ENCODE peak calls at places on chromosomes 4 and X, in seven cellular contexts. D is GM13976; E is HEK293T; F is activated CD4-positive, alpha-beta T cell treated with anti-CD3 and anti-CD28 coated beads for 1 hour; T is NCI-H345; U is tibial artery; B is HTR-8/SVneo. Y is an unnamed sample.

GRCh38 chrX:119694601-119695534 is 1.9 kb upstream of the SEPTIN6 start:
- DNase-seq in U (no peak), T (no peak), D (no peak), F (no peak), B (no peak), E (no peak), Y (no peak)

GRCh38 chrX:49199906-49200771 is at the start of gene SYP:
- DNase-seq in T (peak), D (peak), F (peak), U (peak), B (peak), E (peak), Y (peak)

GRCh38 chr4:150078996-150079581 is 844 bp downstream of the DCLK2 start:
- DNase-seq in T (peak), F (no peak), E (peak), U (peak), D (peak), B (peak), Y (no peak)

GRCh38 chr4:20252656-20253271 is 1.1 kb downstream of the SLIT2 start:
- DNase-seq in D (peak), T (peak), U (peak), E (peak), B (no peak), F (no peak), Y (no peak)

GRCh38 chr4:125316391-125316780 is 1.6 kb downstream of the FAT4 start:
- DNase-seq in T (peak), U (peak), B (peak), D (peak), F (no peak), E (no peak), Y (no peak)

GRCh38 chrX:11426712-11427081 is 133.5 kb downstream of the AMELX start:
- DNase-seq in U (no peak), T (no peak), D (no peak), B (no peak), E (no peak), F (no peak), Y (no peak)

GRCh38 chr4:8198906-8199593 is at the start of gene SH3TC1:
- DNase-seq in E (no peak), U (peak), D (peak), F (peak), T (no peak), B (peak), Y (peak)

GRCh38 chr4:26022346-26022891 is 108.4 kb downstream of the SMIM20 start:
- DNase-seq in U (no peak), D (no peak), T (peak), E (no peak), B (no peak), F (no peak), Y (no peak)

GRCh38 chr4:184728858-184729257 is 5.0 kb downstream of the CENPU start:
- DNase-seq in F (no peak), B (no peak), U (no peak), T (no peak), E (no peak), D (no peak), Y (no peak)

GRCh38 chrX:12920990-12921389 is 14.6 kb downstream of the TLR8 start:
- DNase-seq in E (no peak), D (no peak), B (no peak), F (no peak), U (no peak), T (no peak), Y (no peak)

GRCh38 chr4:163091685-163092034 is 75.0 kb downstream of the NAF1 start:
- DNase-seq in B (no peak), F (no peak), T (no peak), D (no peak), E (no peak), U (no peak), Y (no peak)

GRCh38 chr4:182213024-182213423 is 30.2 kb upstream of the TENM3 start:
- DNase-seq in F (no peak), B (no peak), E (no peak), D (no peak), U (no peak), T (no peak), Y (no peak)

GRCh38 chr4:91243132-91243531 is 1060.6 kb upstream of the GRID2 start:
- DNase-seq in F (no peak), E (no peak), D (no peak), B (peak), T (no peak), U (no peak), Y (no peak)

GRCh38 chr4:35950442-35950841 is 293.9 kb downstream of the ARAP2 start:
- DNase-seq in D (no peak), T (no peak), U (no peak), E (no peak), F (no peak), B (no peak), Y (no peak)

GRCh38 chrX:101195442-101196173 is 24.0 kb upstream of the DRP2 start:
- DNase-seq in E (no peak), F (no peak), D (no peak), T (no peak), B (no peak), U (no peak), Y (no peak)

GRCh38 chrX:154600962-154601374 is 16.0 kb downstream of the CTAG1A start:
- DNase-seq in E (peak), T (no peak), B (no peak), U (no peak), D (no peak), F (no peak), Y (no peak)

GRCh38 chr4:17760602-17761001 is 20.8 kb downstream of the FAM184B start:
- DNase-seq in D (no peak), B (no peak), T (no peak), U (no peak), E (no peak), F (no peak), Y (no peak)

GRCh38 chr4:81743731-81744465 is 272.2 kb upstream of the RASGEF1B start:
- DNase-seq in U (no peak), E (no peak), T (no peak), B (no peak), F (no peak), D (no peak), Y (no peak)

GRCh38 chrX:74421181-74422028 is at the start of gene SLC16A2:
- DNase-seq in F (no peak), D (peak), U (peak), B (peak), T (peak), E (peak), Y (no peak)

GRCh38 chr4:156598138-156598681 is 373.4 kb downstream of the PDGFC start:
- DNase-seq in E (no peak), T (peak), D (no peak), B (no peak), U (no peak), F (no peak), Y (no peak)

GRCh38 chrX:65581661-65582339 is 47.2 kb upstream of the LAS1L start:
- DNase-seq in D (peak), U (peak), F (peak), E (peak), T (peak), B (peak), Y (peak)

GRCh38 chr4:28233758-28234157 is 1373.1 kb downstream of the STIM2 start:
- DNase-seq in D (no peak), E (no peak), T (no peak), F (no peak), B (no peak), U (no peak), Y (no peak)

GRCh38 chr4:154566639-154567204 is 3.9 kb downstream of the FGB start:
- DNase-seq in F (no peak), B (no peak), E (no peak), D (no peak), U (no peak), T (no peak), Y (no peak)

GRCh38 chr4:37956941-37957340 is 3.3 kb upstream of the PTTG2 start:
- DNase-seq in F (no peak), U (no peak), T (no peak), E (no peak), D (no peak), B (no peak), Y (no peak)

GRCh38 chrX:40527543-40527942 is 53.2 kb upstream of the ATP6AP2 start:
- DNase-seq in F (no peak), D (no peak), U (no peak), T (no peak), E (no peak), B (no peak), Y (no peak)

GRCh38 chr4:110769578-110769977 is 146.7 kb upstream of the PITX2 start:
- DNase-seq in F (no peak), D (no peak), E (no peak), T (no peak), B (no peak), U (no peak), Y (no peak)

GRCh38 chrX:138191998-138192397 is 519.5 kb downstream of the FGF13 start:
- DNase-seq in U (no peak), E (peak), D (peak), B (no peak), F (no peak), T (peak), Y (no peak)

GRCh38 chr4:71338846-71339593 is at the start of gene SLC4A4:
- DNase-seq in F (no peak), T (no peak), E (no peak), B (no peak), D (peak), U (no peak), Y (no peak)

GRCh38 chr4:181909368-181909767 is 333.8 kb upstream of the TENM3 start:
- DNase-seq in B (no peak), U (no peak), T (no peak), E (no peak), F (no peak), D (no peak), Y (no peak)

GRCh38 chr4:165537028-165537648 is 158.3 kb downstream of the CPE start:
- DNase-seq in D (peak), F (no peak), T (peak), B (peak), E (peak), U (no peak), Y (no peak)

GRCh38 chr4:38308728-38309315 is 348.6 kb downstream of the PTTG2 start:
- DNase-seq in U (no peak), E (no peak), F (no peak), D (no peak), B (peak), T (no peak), Y (no peak)

GRCh38 chrX:776061-776460 is 145.5 kb downstream of the SHOX start:
- DNase-seq in U (peak), B (no peak), E (no peak), D (no peak), T (no peak), F (no peak), Y (no peak)